ENCODE peak calls at places on chromosome 13, in seven cellular contexts. One of them, this sample, is unnamed.

GRCh38 chr13:90445179-90445578 is 902.3 kb upstream of the MIR17HG start:
- DNase-seq in HCT116: peak; percentile 10
- DNase-seq in K562: no peak
- DNase-seq in SK-N-SH: no peak
- DNase-seq in GM12878: no peak
- DNase-seq in HepG2: no peak
- DNase-seq in H1: peak; percentile 31
- DNase-seq in this sample: peak; percentile 5

GRCh38 chr13:45615501-45616101 is at the start of gene ERICH6B:
- DNase-seq in HCT116: no peak
- DNase-seq in K562: no peak
- DNase-seq in HepG2: no peak
- DNase-seq in SK-N-SH: no peak
- DNase-seq in GM12878: no peak
- DNase-seq in H1: peak; percentile 33
- DNase-seq in this sample: peak; percentile 39

GRCh38 chr13:113016526-113017295 is 47.7 kb downstream of the MCF2L start:
- DNase-seq in H1: no peak
- DNase-seq in SK-N-SH: no peak
- DNase-seq in GM12878: no peak
- DNase-seq in K562: peak; percentile 10
- DNase-seq in HepG2: no peak
- DNase-seq in HCT116: no peak
- DNase-seq in this sample: no peak

GRCh38 chr13:48234652-48235099 is 1.7 kb downstream of the ITM2B start:
- DNase-seq in HepG2: no peak
- DNase-seq in HCT116: no peak
- DNase-seq in K562: no peak
- DNase-seq in H1: no peak
- DNase-seq in GM12878: no peak
- DNase-seq in SK-N-SH: no peak
- DNase-seq in this sample: no peak

GRCh38 chr13:102628559-102628958 is 31.8 kb downstream of the TPP2 start:
- DNase-seq in H1: no peak
- DNase-seq in K562: no peak
- DNase-seq in SK-N-SH: no peak
- DNase-seq in HepG2: no peak
- DNase-seq in GM12878: no peak
- DNase-seq in HCT116: no peak
- DNase-seq in this sample: no peak

GRCh38 chr13:49116873-49117272 is 103.3 kb upstream of the MLNR start:
- DNase-seq in K562: no peak
- DNase-seq in HCT116: no peak
- DNase-seq in GM12878: no peak
- DNase-seq in SK-N-SH: no peak
- DNase-seq in H1: no peak
- DNase-seq in HepG2: no peak
- DNase-seq in this sample: no peak

GRCh38 chr13:113060557-113061270 is 44.9 kb upstream of the F7 start:
- DNase-seq in K562: no peak
- DNase-seq in HCT116: no peak
- DNase-seq in HepG2: no peak
- DNase-seq in SK-N-SH: no peak
- DNase-seq in GM12878: no peak
- DNase-seq in H1: no peak
- DNase-seq in this sample: no peak

GRCh38 chr13:105353654-105354053 is 1181.8 kb downstream of the EFNB2 start:
- DNase-seq in GM12878: no peak
- DNase-seq in HepG2: no peak
- DNase-seq in HCT116: no peak
- DNase-seq in H1: no peak
- DNase-seq in SK-N-SH: no peak
- DNase-seq in K562: no peak
- DNase-seq in this sample: no peak

GRCh38 chr13:28820099-28821051 is at the start of gene MTUS2:
- DNase-seq in GM12878: no peak
- DNase-seq in HCT116: no peak
- DNase-seq in H1: no peak
- DNase-seq in K562: peak; percentile 69
- DNase-seq in SK-N-SH: no peak
- DNase-seq in HepG2: no peak
- DNase-seq in this sample: no peak

GRCh38 chr13:43054803-43055802 is 31.7 kb downstream of the DNAJC15 start:
- DNase-seq in HCT116: no peak
- DNase-seq in H1: no peak
- DNase-seq in HepG2: peak; percentile 75
- DNase-seq in GM12878: no peak
- DNase-seq in SK-N-SH: no peak
- DNase-seq in K562: no peak
- DNase-seq in this sample: peak; percentile 71

GRCh38 chr13:52892925-52893324 is 44.5 kb upstream of the PCDH8 start:
- DNase-seq in SK-N-SH: no peak
- DNase-seq in K562: no peak
- DNase-seq in HepG2: no peak
- DNase-seq in HCT116: no peak
- DNase-seq in H1: no peak
- DNase-seq in GM12878: no peak
- DNase-seq in this sample: no peak

GRCh38 chr13:113097651-113098050 is 7.9 kb upstream of the F7 start:
- DNase-seq in GM12878: no peak
- DNase-seq in HepG2: no peak
- DNase-seq in H1: no peak
- DNase-seq in K562: no peak
- DNase-seq in HCT116: no peak
- DNase-seq in SK-N-SH: no peak
- DNase-seq in this sample: no peak

GRCh38 chr13:66424417-66424816 is 805.7 kb downstream of the PCDH9 start:
- DNase-seq in HCT116: no peak
- DNase-seq in HepG2: no peak
- DNase-seq in GM12878: no peak
- DNase-seq in K562: no peak
- DNase-seq in H1: no peak
- DNase-seq in SK-N-SH: no peak
- DNase-seq in this sample: no peak

GRCh38 chr13:66831317-66831716 is 398.8 kb downstream of the PCDH9 start:
- DNase-seq in K562: no peak
- DNase-seq in H1: no peak
- DNase-seq in GM12878: no peak
- DNase-seq in HCT116: no peak
- DNase-seq in HepG2: no peak
- DNase-seq in SK-N-SH: no peak
- DNase-seq in this sample: no peak

GRCh38 chr13:55087085-55087484 is 2053.6 kb upstream of the PRR20A start:
- DNase-seq in H1: peak; percentile 25
- DNase-seq in SK-N-SH: no peak
- DNase-seq in K562: no peak
- DNase-seq in HCT116: no peak
- DNase-seq in GM12878: no peak
- DNase-seq in HepG2: no peak
- DNase-seq in this sample: no peak

GRCh38 chr13:102817907-102818306 is 19.0 kb downstream of the BIVM start:
- DNase-seq in K562: no peak
- DNase-seq in H1: no peak
- DNase-seq in GM12878: no peak
- DNase-seq in SK-N-SH: no peak
- DNase-seq in HepG2: no peak
- DNase-seq in HCT116: no peak
- DNase-seq in this sample: no peak

GRCh38 chr13:111239754-111240670 is 80.4 kb upstream of the TEX29 start:
- DNase-seq in H1: no peak
- DNase-seq in GM12878: no peak
- DNase-seq in SK-N-SH: no peak
- DNase-seq in HepG2: no peak
- DNase-seq in K562: no peak
- DNase-seq in HCT116: no peak
- DNase-seq in this sample: no peak

GRCh38 chr13:97318532-97318931 is 96.4 kb downstream of the MBNL2 start:
- DNase-seq in H1: no peak
- DNase-seq in SK-N-SH: no peak
- DNase-seq in K562: no peak
- DNase-seq in GM12878: no peak
- DNase-seq in HCT116: no peak
- DNase-seq in HepG2: no peak
- DNase-seq in this sample: no peak

DNA sequence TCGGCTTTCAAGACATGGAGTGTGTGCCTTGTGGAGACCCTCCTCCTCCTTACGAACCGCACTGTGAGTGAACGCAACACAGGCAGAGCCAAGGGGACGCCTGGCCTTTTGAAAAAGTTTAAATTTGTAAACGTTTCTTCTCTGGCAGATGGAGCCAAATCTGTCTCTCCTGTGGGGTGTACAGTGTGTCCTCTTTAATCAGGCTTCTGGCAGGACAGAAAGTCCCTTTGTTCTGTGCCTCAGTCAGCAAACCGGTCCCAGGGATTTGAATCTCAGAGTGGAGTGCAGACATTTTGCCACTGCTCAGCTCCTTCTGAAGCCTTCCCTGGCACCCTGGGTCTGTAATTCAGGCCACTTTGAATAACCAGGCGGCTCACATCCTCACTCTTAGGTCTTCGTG is 56.5 kb downstream of the TNFRSF19 start:
- DNase-seq in SK-N-SH: no peak
- DNase-seq in K562: no peak
- DNase-seq in HCT116: no peak
- DNase-seq in GM12878: no peak
- DNase-seq in H1: no peak
- DNase-seq in HepG2: no peak
- DNase-seq in this sample: no peak
- TF ChIP-seq YY1 in SK-N-SH: no peak
- TF ChIP-seq YY1 in K562: no peak
- TF ChIP-seq YY1 in HCT116: no peak
- TF ChIP-seq YY1 in GM12878: no peak
- TF ChIP-seq YY1 in H1: no peak
- TF ChIP-seq YY1 in HepG2: no peak
- TF ChIP-seq YY1 in this sample: no peak

GRCh38 chr13:95641291-95641811 is 3.2 kb downstream of the DZIP1 start:
- DNase-seq in K562: no peak
- DNase-seq in H1: no peak
- DNase-seq in SK-N-SH: no peak
- DNase-seq in HepG2: no peak
- DNase-seq in HCT116: no peak
- DNase-seq in GM12878: no peak
- DNase-seq in this sample: no peak
- TF ChIP-seq YY1 in K562: no peak
- TF ChIP-seq YY1 in H1: no peak
- TF ChIP-seq YY1 in SK-N-SH: no peak
- TF ChIP-seq YY1 in HepG2: no peak
- TF ChIP-seq YY1 in HCT116: no peak
- TF ChIP-seq YY1 in GM12878: no peak
- TF ChIP-seq YY1 in this sample: no peak

GRCh38 chr13:34842466-34842865 is 99.6 kb upstream of the NBEA start:
- DNase-seq in GM12878: peak; percentile 12
- DNase-seq in HepG2: no peak
- DNase-seq in SK-N-SH: no peak
- DNase-seq in H1: no peak
- DNase-seq in HCT116: no peak
- DNase-seq in K562: no peak
- DNase-seq in this sample: no peak

GRCh38 chr13:34849406-34849805 is 92.7 kb upstream of the NBEA start:
- DNase-seq in SK-N-SH: no peak
- DNase-seq in H1: no peak
- DNase-seq in K562: no peak
- DNase-seq in HCT116: no peak
- DNase-seq in HepG2: no peak
- DNase-seq in GM12878: no peak
- DNase-seq in this sample: no peak

GRCh38 chr13:34853161-34853560 is 88.9 kb upstream of the NBEA start:
- DNase-seq in HCT116: no peak
- DNase-seq in SK-N-SH: no peak
- DNase-seq in K562: no peak
- DNase-seq in H1: no peak
- DNase-seq in HepG2: no peak
- DNase-seq in GM12878: no peak
- DNase-seq in this sample: no peak

GRCh38 chr13:34847751-34848150 is 94.3 kb upstream of the NBEA start:
- DNase-seq in K562: no peak
- DNase-seq in H1: no peak
- DNase-seq in SK-N-SH: no peak
- DNase-seq in GM12878: no peak
- DNase-seq in HCT116: no peak
- DNase-seq in HepG2: no peak
- DNase-seq in this sample: no peak
- TF ChIP-seq YY1 in K562: no peak
- TF ChIP-seq YY1 in H1: no peak
- TF ChIP-seq YY1 in SK-N-SH: no peak
- TF ChIP-seq YY1 in GM12878: no peak
- TF ChIP-seq YY1 in HCT116: no peak
- TF ChIP-seq YY1 in HepG2: no peak
- TF ChIP-seq YY1 in this sample: no peak

GRCh38 chr13:32047088-32047487 is 15.5 kb downstream of the FRY start:
- DNase-seq in K562: no peak
- DNase-seq in GM12878: no peak
- DNase-seq in HepG2: no peak
- DNase-seq in SK-N-SH: no peak
- DNase-seq in HCT116: no peak
- DNase-seq in H1: no peak
- DNase-seq in this sample: no peak

GRCh38 chr13:32048816-32049215 is 17.2 kb downstream of the FRY start:
- DNase-seq in SK-N-SH: peak; percentile 21
- DNase-seq in HCT116: no peak
- DNase-seq in GM12878: no peak
- DNase-seq in K562: no peak
- DNase-seq in H1: no peak
- DNase-seq in HepG2: peak; percentile 43
- DNase-seq in this sample: no peak

GRCh38 chr13:32045537-32045936 is 14.0 kb downstream of the FRY start:
- DNase-seq in HepG2: no peak
- DNase-seq in GM12878: no peak
- DNase-seq in K562: no peak
- DNase-seq in H1: no peak
- DNase-seq in HCT116: no peak
- DNase-seq in SK-N-SH: no peak
- DNase-seq in this sample: no peak

GRCh38 chr13:32047796-32048195 is 16.2 kb downstream of the FRY start:
- DNase-seq in H1: no peak
- DNase-seq in SK-N-SH: no peak
- DNase-seq in GM12878: no peak
- DNase-seq in HepG2: no peak
- DNase-seq in K562: no peak
- DNase-seq in HCT116: no peak
- DNase-seq in this sample: no peak

DNA sequence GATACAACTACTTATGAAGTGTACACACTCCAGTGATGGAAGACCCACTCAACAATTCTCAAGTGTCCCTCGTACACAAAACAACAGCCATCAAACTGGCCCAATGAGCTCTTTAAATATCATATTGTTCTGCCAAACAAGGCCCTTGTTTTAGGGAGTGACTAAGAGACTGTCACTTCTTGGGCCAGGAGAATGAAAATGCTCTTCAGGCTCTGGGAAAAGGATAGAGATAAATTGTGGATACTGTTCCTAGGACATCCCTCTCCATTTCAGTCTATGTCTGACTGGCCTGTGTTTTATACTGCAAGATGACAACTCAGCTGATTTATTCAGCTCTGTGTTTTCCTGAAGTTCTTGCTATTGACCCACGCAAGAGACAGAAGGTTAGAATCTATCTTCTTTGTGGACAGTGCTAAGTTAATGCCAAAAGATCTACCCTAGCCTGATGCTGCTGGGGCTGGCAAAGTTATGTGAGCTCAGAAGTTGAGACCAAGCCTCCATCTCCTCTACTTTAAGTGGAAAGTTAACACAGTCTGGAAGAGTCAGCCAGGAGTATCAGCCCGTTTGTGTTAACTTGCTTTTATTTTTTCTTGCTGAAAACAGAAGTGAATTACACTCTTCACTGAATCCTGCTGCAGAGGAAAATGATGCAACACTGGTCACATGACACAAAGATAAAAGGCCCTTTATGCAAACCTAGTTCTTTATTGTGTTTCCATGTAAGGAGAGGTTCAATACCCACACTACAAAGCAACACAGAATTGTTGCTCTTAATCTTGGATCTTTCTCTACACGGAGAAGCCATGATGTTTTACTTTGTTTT is 14.6 kb downstream of the FRY start:
- DNase-seq in H1: no peak
- DNase-seq in K562: no peak
- DNase-seq in HepG2: peak; percentile 92
- DNase-seq in GM12878: no peak
- DNase-seq in HCT116: no peak
- DNase-seq in SK-N-SH: no peak
- DNase-seq in this sample: no peak
- TF ChIP-seq YY1 in H1: no peak
- TF ChIP-seq YY1 in K562: no peak
- TF ChIP-seq YY1 in HepG2: no peak
- TF ChIP-seq YY1 in GM12878: no peak
- TF ChIP-seq YY1 in HCT116: no peak
- TF ChIP-seq YY1 in SK-N-SH: no peak
- TF ChIP-seq YY1 in this sample: no peak